ENCODE peak calls at places on chromosomes 2 and 18, in four cellular contexts. One of them, this sample, is unnamed.

GRCh38 chr2:121479882-121480522 is 50.7 kb upstream of the RNU4ATAC start:
- DNase-seq in stomach: peak; percentile 67
- DNase-seq in A549: peak; percentile 49
- DNase-seq in small intestine: peak; percentile 88
- DNase-seq in this sample: no peak

GRCh38 chr2:134395779-134396178 is 141.9 kb downstream of the MGAT5 start:
- DNase-seq in stomach: no peak
- DNase-seq in A549: no peak
- DNase-seq in small intestine: no peak
- DNase-seq in this sample: no peak

GRCh38 chr2:152648336-152648735 is 68.9 kb downstream of the PRPF40A start:
- DNase-seq in stomach: no peak
- DNase-seq in A549: peak; percentile 17
- DNase-seq in small intestine: peak; percentile 72
- DNase-seq in this sample: no peak

GRCh38 chr2:67524236-67524635 is 127.1 kb downstream of the ETAA1 start:
- DNase-seq in stomach: no peak
- DNase-seq in A549: no peak
- DNase-seq in small intestine: no peak
- DNase-seq in this sample: no peak

GRCh38 chr2:72198532-72199241 is 51.0 kb upstream of the CYP26B1 start:
- DNase-seq in stomach: no peak
- DNase-seq in A549: peak; percentile 72
- DNase-seq in small intestine: peak; percentile 37
- DNase-seq in this sample: no peak

GRCh38 chr2:31251018-31251417 is 17.1 kb downstream of the EHD3 start:
- DNase-seq in stomach: no peak
- DNase-seq in A549: no peak
- DNase-seq in small intestine: no peak
- DNase-seq in this sample: no peak

GRCh38 chr2:182167882-182168281 is 182.2 kb downstream of the PPP1R1C start:
- DNase-seq in stomach: no peak
- DNase-seq in A549: no peak
- DNase-seq in small intestine: no peak
- DNase-seq in this sample: no peak

GRCh38 chr2:85662899-85663683 is 4.9 kb downstream of the SFTPB start:
- DNase-seq in stomach: no peak
- DNase-seq in A549: peak; percentile 67
- DNase-seq in small intestine: no peak
- DNase-seq in this sample: no peak

GRCh38 chr2:201413552-201413951 is 37.7 kb downstream of the TRAK2 start:
- DNase-seq in stomach: no peak
- DNase-seq in A549: no peak
- DNase-seq in small intestine: no peak
- DNase-seq in this sample: no peak

GRCh38 chr2:17303054-17303453 is 215.2 kb downstream of the RAD51AP2 start:
- DNase-seq in stomach: no peak
- DNase-seq in A549: no peak
- DNase-seq in small intestine: no peak
- DNase-seq in this sample: no peak

GRCh38 chr2:3197308-3197707 is 180.3 kb downstream of the EIPR1 start:
- DNase-seq in stomach: no peak
- DNase-seq in A549: no peak
- DNase-seq in small intestine: no peak
- DNase-seq in this sample: no peak

GRCh38 chr2:200713704-200714064 is 98.0 kb upstream of the BZW1 start:
- DNase-seq in stomach: no peak
- DNase-seq in A549: no peak
- DNase-seq in small intestine: no peak
- DNase-seq in this sample: no peak

GRCh38 chr2:195531754-195532153 is 125.3 kb upstream of the SLC39A10 start:
- DNase-seq in stomach: no peak
- DNase-seq in A549: no peak
- DNase-seq in small intestine: no peak
- DNase-seq in this sample: no peak

GRCh38 chr2:167793725-167794124 is 453.7 kb downstream of the STK39 start:
- DNase-seq in stomach: no peak
- DNase-seq in A549: no peak
- DNase-seq in small intestine: no peak
- DNase-seq in this sample: no peak

GRCh38 chr2:129481306-129482219 is 497.9 kb upstream of the RAB6C start:
- DNase-seq in stomach: no peak
- DNase-seq in A549: no peak
- DNase-seq in small intestine: no peak
- DNase-seq in this sample: no peak

GRCh38 chr2:192000196-192000990 is 153.5 kb upstream of the CAVIN2 start:
- DNase-seq in stomach: no peak
- DNase-seq in A549: no peak
- DNase-seq in small intestine: no peak
- DNase-seq in this sample: no peak

GRCh38 chr2:120032297-120032696 is 19.4 kb downstream of the EPB41L5 start:
- DNase-seq in stomach: no peak
- DNase-seq in A549: no peak
- DNase-seq in small intestine: no peak
- DNase-seq in this sample: no peak

GRCh38 chr2:100702444-100703134 is 117.3 kb upstream of the NPAS2 start:
- DNase-seq in stomach: no peak
- DNase-seq in A549: no peak
- DNase-seq in small intestine: no peak
- DNase-seq in this sample: no peak

GRCh38 chr2:54009549-54009948 is 38.8 kb upstream of the PSME4 start:
- DNase-seq in stomach: no peak
- DNase-seq in A549: no peak
- DNase-seq in small intestine: no peak
- DNase-seq in this sample: no peak

GRCh38 chr2:9590635-9591034 is 35.0 kb upstream of the ADAM17 start:
- DNase-seq in stomach: no peak
- DNase-seq in A549: no peak
- DNase-seq in small intestine: no peak
- DNase-seq in this sample: no peak

GRCh38 chr2:135424849-135425248 is 106.2 kb downstream of the ZRANB3 start:
- DNase-seq in stomach: no peak
- DNase-seq in A549: no peak
- DNase-seq in small intestine: no peak
- DNase-seq in this sample: no peak

GRCh38 chr2:119326938-119327337 is 39.7 kb downstream of the C2orf76 start:
- DNase-seq in stomach: no peak
- DNase-seq in A549: no peak
- DNase-seq in small intestine: no peak
- DNase-seq in this sample: no peak

GRCh38 chr2:160054984-160055725 is 7.3 kb downstream of the PLA2R1 start:
- DNase-seq in stomach: no peak
- DNase-seq in A549: no peak
- DNase-seq in small intestine: no peak
- DNase-seq in this sample: no peak

GRCh38 chr2:212488611-212489010 is 50.0 kb downstream of the ERBB4 start:
- DNase-seq in stomach: no peak
- DNase-seq in A549: no peak
- DNase-seq in small intestine: no peak
- DNase-seq in this sample: no peak

GRCh38 chr18:64409511-64409910 is 260.6 kb upstream of the LINC00305 start:
- DNase-seq in stomach: no peak
- DNase-seq in A549: peak; percentile 4
- DNase-seq in small intestine: peak; percentile 3
- DNase-seq in this sample: no peak

GRCh38 chr2:7057865-7058400 is 140.7 kb downstream of the RNF144A start:
- DNase-seq in stomach: no peak
- DNase-seq in A549: no peak
- DNase-seq in small intestine: peak; percentile 25
- DNase-seq in this sample: no peak

GRCh38 chr2:30234180-30234971 is 3.0 kb downstream of the LBH start:
- DNase-seq in stomach: peak; percentile 35
- DNase-seq in A549: peak; percentile 89
- DNase-seq in small intestine: no peak
- DNase-seq in this sample: no peak

GRCh38 chr2:213752575-213752974 is 468.3 kb downstream of the SPAG16 start:
- DNase-seq in stomach: no peak
- DNase-seq in A549: no peak
- DNase-seq in small intestine: no peak
- DNase-seq in this sample: no peak

GRCh38 chr2:213763358-213763757 is 479.1 kb downstream of the SPAG16 start:
- DNase-seq in stomach: no peak
- DNase-seq in A549: no peak
- DNase-seq in small intestine: no peak
- DNase-seq in this sample: no peak

DNA sequence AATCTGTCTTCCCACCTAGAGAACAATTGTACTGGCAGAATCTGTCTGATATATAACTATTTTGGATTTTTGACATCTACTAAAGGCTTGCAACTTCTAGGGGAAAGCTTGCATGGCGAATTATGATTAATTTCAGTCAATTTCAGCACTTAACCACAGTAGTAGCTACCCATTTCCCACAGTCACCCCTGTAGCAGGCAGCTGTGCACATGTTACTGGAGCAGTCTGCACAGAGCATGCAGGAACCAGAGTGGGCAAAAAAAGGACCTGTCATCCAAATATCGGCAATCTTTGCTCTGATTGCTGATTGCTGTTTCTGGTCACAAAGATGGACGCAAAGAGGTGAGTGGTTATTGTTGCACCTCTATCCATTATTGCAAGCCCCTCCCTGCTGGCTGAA is 473.3 kb downstream of the SPAG16 start:
- DNase-seq in stomach: no peak
- DNase-seq in A549: no peak
- DNase-seq in small intestine: no peak
- DNase-seq in this sample: no peak
- H3K27ac ChIP-seq in stomach: no peak overlapping the region
- H3K27ac ChIP-seq in A549: no peak overlapping the region
- H3K27ac ChIP-seq in small intestine: no peak overlapping the region
- H3K27ac ChIP-seq in this sample: no peak overlapping the region

GRCh38 chr2:68791914-68792313 is 57.3 kb downstream of the ARHGAP25 start:
- DNase-seq in stomach: no peak
- DNase-seq in A549: no peak
- DNase-seq in small intestine: no peak
- DNase-seq in this sample: no peak
- H3K27ac ChIP-seq in stomach: no peak overlapping the region
- H3K27ac ChIP-seq in A549: no peak overlapping the region
- H3K27ac ChIP-seq in small intestine: no peak overlapping the region
- H3K27ac ChIP-seq in this sample: no peak overlapping the region

GRCh38 chr2:197212344-197213262 is 98.0 kb downstream of the ANKRD44 start:
- DNase-seq in stomach: no peak
- DNase-seq in A549: no peak
- DNase-seq in small intestine: peak; percentile 16
- DNase-seq in this sample: no peak
- H3K27ac ChIP-seq in stomach: peak overlapping the region; percentile 42
- H3K27ac ChIP-seq in A549: no peak overlapping the region
- H3K27ac ChIP-seq in small intestine: peak overlapping the region; percentile 5
- H3K27ac ChIP-seq in this sample: no peak overlapping the region

GRCh38 chr2:233418761-233419625 is 64.7 kb downstream of the DGKD start:
- DNase-seq in stomach: peak; percentile 65
- DNase-seq in A549: peak; percentile 81
- DNase-seq in small intestine: no peak
- DNase-seq in this sample: no peak
- H3K27ac ChIP-seq in stomach: peak overlapping the region; percentile 92
- H3K27ac ChIP-seq in A549: peak overlapping the region; percentile 99
- H3K27ac ChIP-seq in small intestine: no peak overlapping the region
- H3K27ac ChIP-seq in this sample: no peak overlapping the region

GRCh38 chr18:46716336-46716735 is 40.5 kb downstream of the ST8SIA5 start:
- DNase-seq in stomach: no peak
- DNase-seq in A549: no peak
- DNase-seq in small intestine: no peak
- DNase-seq in this sample: no peak

GRCh38 chr18:46712406-46712805 is 44.4 kb downstream of the ST8SIA5 start:
- DNase-seq in stomach: no peak
- DNase-seq in A549: no peak
- DNase-seq in small intestine: no peak
- DNase-seq in this sample: no peak

GRCh38 chr18:46715062-46715461 is 41.8 kb downstream of the ST8SIA5 start:
- DNase-seq in stomach: no peak
- DNase-seq in A549: no peak
- DNase-seq in small intestine: no peak
- DNase-seq in this sample: no peak

GRCh38 chr18:46706968-46707367 is 49.9 kb downstream of the ST8SIA5 start:
- DNase-seq in stomach: no peak
- DNase-seq in A549: no peak
- DNase-seq in small intestine: no peak
- DNase-seq in this sample: no peak

DNA sequence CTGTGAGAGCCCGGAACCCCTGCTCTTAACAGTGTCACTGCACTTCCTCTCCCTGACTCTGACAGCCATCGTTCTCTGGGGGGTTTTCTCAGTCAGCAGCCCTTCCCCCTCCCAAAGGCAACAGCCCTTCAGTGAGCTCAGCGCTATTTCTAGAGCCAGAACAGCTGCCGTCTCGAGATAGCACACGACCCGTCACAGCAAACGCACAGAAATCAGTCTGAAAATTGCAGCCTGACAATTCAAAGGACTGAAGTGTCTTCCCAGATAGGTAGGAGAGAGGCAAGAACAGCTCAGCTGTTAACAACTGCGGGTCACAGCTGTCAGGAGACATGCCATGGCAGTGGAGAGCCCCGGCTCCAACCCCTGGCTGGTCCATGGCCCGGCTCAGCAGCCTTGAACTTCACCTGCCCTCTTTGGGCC is 45.4 kb downstream of the ST8SIA5 start:
- DNase-seq in stomach: no peak
- DNase-seq in A549: no peak
- DNase-seq in small intestine: no peak
- DNase-seq in this sample: no peak
- H3K27ac ChIP-seq in stomach: no peak overlapping the region
- H3K27ac ChIP-seq in A549: no peak overlapping the region
- H3K27ac ChIP-seq in small intestine: no peak overlapping the region
- H3K27ac ChIP-seq in this sample: no peak overlapping the region

DNA sequence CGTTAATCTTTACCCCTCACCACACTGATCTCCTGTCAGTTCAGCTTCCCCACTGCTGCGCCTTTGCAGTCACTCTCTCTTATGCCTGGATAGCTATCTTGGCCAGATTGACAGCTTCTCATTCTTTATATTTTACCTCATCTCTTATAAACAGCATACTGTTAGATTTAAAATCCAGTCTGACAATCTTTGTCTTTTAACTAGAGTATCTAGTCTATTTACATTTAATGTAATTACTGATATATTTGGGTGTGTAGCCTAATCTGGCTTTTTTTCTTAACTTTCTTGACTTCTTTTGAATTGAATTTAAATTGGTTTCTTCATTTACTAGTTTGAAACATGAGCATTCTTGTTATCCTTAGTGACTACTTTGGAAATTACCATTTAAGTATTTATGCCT is 225.1 kb downstream of the PRKCE start:
- DNase-seq in stomach: no peak
- DNase-seq in A549: no peak
- DNase-seq in small intestine: no peak
- DNase-seq in this sample: no peak
- H3K27ac ChIP-seq in stomach: no peak overlapping the region
- H3K27ac ChIP-seq in A549: no peak overlapping the region
- H3K27ac ChIP-seq in small intestine: no peak overlapping the region
- H3K27ac ChIP-seq in this sample: no peak overlapping the region

GRCh38 chr18:22981274-22982133 is 48.4 kb downstream of the RBBP8 start:
- DNase-seq in stomach: no peak
- DNase-seq in A549: no peak
- DNase-seq in small intestine: no peak
- DNase-seq in this sample: no peak
- H3K27ac ChIP-seq in stomach: no peak overlapping the region
- H3K27ac ChIP-seq in A549: no peak overlapping the region
- H3K27ac ChIP-seq in small intestine: no peak overlapping the region
- H3K27ac ChIP-seq in this sample: no peak overlapping the region

This sample was measured in caudate nucleus.